ENCODE peak calls at places on chromosome 9, in ten cellular contexts. S is sigmoid colon, U is spleen, G is brain microvascular endothelial cell, K is kidney epithelial cell, B is cardiac fibroblast, Z is AG04450, M is heart left ventricle, O is MM.1S, N is lower leg skin. E is an unnamed sample.

GRCh38 chr9:74379718-74380117 is 117.4 kb upstream of the RORB start:
- DNase-seq in S (no peak), U (no peak), G (no peak), K (no peak), B (no peak), Z (no peak), M (no peak), O (peak; percentile 80), N (no peak), E (no peak)

GRCh38 chr9:12813960-12814876 is 39.4 kb downstream of the LURAP1L start:
- DNase-seq in S (peak; percentile 87), U (no peak), G (peak; percentile 99), K (peak; percentile 98), B (peak; percentile 99), Z (peak; percentile 98), M (peak; percentile 47), O (peak; percentile 71), N (peak; percentile 79), E (no peak)

GRCh38 chr9:108550111-108550510 is 305.7 kb downstream of the ACTL7B start:
- DNase-seq in S (no peak), U (no peak), G (no peak), K (no peak), B (peak; percentile 37), Z (no peak), M (no peak), O (no peak), N (no peak), E (no peak)

GRCh38 chr9:133945314-133945975 is 46.7 kb downstream of the VAV2 start:
- DNase-seq in S (peak; percentile 59), U (peak; percentile 89), G (no peak), K (no peak), B (no peak), Z (no peak), M (peak; percentile 20), O (no peak), N (no peak), E (peak; percentile 72)

GRCh38 chr9:21993893-21994525 is at the start of gene CDKN2A:
- DNase-seq in S (no peak), U (peak; percentile 93), G (no peak), K (no peak), B (peak; percentile 59), Z (no peak), M (no peak), O (no peak), N (no peak), E (peak; percentile 63)

GRCh38 chr9:89323257-89323841 is 5.0 kb downstream of the SECISBP2 start:
- DNase-seq in S (no peak), U (no peak), G (no peak), K (no peak), B (no peak), Z (no peak), M (no peak), O (no peak), N (no peak), E (no peak)

GRCh38 chr9:135588371-135588770 is 26.8 kb downstream of the PAEP start:
- DNase-seq in S (peak; percentile 59), U (peak; percentile 39), G (no peak), K (no peak), B (no peak), Z (no peak), M (no peak), O (no peak), N (no peak), E (no peak)

GRCh38 chr9:116737137-116737546 is 50.0 kb downstream of the TRIM32 start:
- DNase-seq in S (peak; percentile 74), U (peak; percentile 86), G (peak; percentile 73), K (peak; percentile 42), B (peak; percentile 78), Z (peak; percentile 47), M (peak; percentile 68), O (peak; percentile 68), N (peak; percentile 58), E (peak; percentile 23)

GRCh38 chr9:123929177-123929869 is 603 bp downstream of the DENND1A start:
- DNase-seq in S (no peak), U (no peak), G (no peak), K (no peak), B (no peak), Z (no peak), M (peak; percentile 41), O (peak; percentile 19), N (no peak), E (no peak)

GRCh38 chr9:28853487-28853886 is 1280.2 kb upstream of the C9orf72 start:
- DNase-seq in S (no peak), U (no peak), G (no peak), K (no peak), B (no peak), Z (no peak), M (no peak), O (no peak), N (no peak), E (no peak)
- TF ChIP-seq CTCF in S (no peak), U (no peak), G (no peak), K (no peak), B (no peak), Z (no peak), M (no peak), O (no peak), N (no peak), E (no peak)

DNA sequence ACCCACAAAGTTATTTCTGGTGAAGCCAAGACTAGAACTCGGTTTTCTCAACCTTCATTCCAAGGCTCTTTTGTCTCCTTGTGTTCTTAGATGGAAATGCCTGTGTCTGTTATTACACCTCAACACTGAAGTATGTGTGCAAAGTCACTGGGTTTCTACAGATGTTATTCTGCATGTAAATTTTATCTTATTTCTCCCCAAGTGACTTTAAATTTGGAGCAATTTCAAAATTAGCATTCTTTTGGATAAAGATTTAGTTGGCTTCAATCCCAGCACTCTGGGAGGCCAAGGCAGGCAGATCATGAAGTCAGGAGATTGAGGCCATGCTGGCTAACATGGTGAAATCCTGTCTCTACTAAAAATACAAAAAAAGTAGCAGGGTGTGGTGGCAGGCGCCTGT is 104.4 kb upstream of the GNA14 start:
- DNase-seq in S (no peak), U (no peak), G (peak; percentile 84), K (no peak), B (peak; percentile 96), Z (peak; percentile 83), M (no peak), O (no peak), N (no peak), E (no peak)
- TF ChIP-seq CTCF in S (no peak), U (no peak), G (no peak), K (no peak), B (peak; percentile 29), Z (peak; percentile 31), M (no peak), O (no peak), N (no peak), E (no peak)

DNA sequence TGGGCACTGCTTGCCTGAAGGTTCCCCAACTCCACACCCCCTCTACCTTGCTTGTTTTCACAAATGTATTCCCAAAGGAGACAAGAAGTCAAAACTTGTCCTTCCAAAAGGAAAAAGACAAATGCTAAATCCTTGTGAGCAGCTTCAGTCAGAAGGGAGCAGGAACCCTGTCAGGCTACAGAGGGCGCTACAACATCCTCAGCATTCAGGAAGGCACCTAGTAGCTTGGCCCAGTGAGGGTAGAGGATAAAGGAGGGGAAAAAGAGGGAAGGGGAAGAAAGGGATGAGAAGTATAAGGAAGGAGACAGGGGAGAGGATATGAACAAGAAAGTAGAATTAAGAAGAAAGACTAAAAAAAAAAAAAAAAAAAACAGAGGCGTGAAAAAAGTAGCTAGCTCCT is 97.5 kb downstream of the MLLT3 start:
- DNase-seq in S (no peak), U (no peak), G (no peak), K (no peak), B (peak; percentile 20), Z (no peak), M (no peak), O (no peak), N (no peak), E (no peak)
- TF ChIP-seq CTCF in S (no peak), U (no peak), G (peak; percentile 55), K (peak; percentile 38), B (peak; percentile 39), Z (peak; percentile 22), M (peak; percentile 19), O (peak; percentile 8), N (no peak), E (no peak)

GRCh38 chr9:98550206-98550820 is 158.4 kb downstream of the GABBR2 start:
- DNase-seq in S (peak; percentile 7), U (no peak), G (peak; percentile 42), K (no peak), B (peak; percentile 64), Z (peak; percentile 53), M (no peak), O (no peak), N (no peak), E (no peak)

GRCh38 chr9:98549401-98549800 is 159.3 kb downstream of the GABBR2 start:
- DNase-seq in S (no peak), U (no peak), G (no peak), K (no peak), B (no peak), Z (no peak), M (no peak), O (no peak), N (no peak), E (no peak)

GRCh38 chr9:98554752-98555151 is 154.0 kb downstream of the GABBR2 start:
- DNase-seq in S (no peak), U (no peak), G (no peak), K (no peak), B (no peak), Z (no peak), M (no peak), O (no peak), N (no peak), E (no peak)

GRCh38 chr9:98552306-98552705 is 156.4 kb downstream of the GABBR2 start:
- DNase-seq in S (no peak), U (no peak), G (no peak), K (no peak), B (no peak), Z (no peak), M (no peak), O (no peak), N (no peak), E (no peak)

DNA sequence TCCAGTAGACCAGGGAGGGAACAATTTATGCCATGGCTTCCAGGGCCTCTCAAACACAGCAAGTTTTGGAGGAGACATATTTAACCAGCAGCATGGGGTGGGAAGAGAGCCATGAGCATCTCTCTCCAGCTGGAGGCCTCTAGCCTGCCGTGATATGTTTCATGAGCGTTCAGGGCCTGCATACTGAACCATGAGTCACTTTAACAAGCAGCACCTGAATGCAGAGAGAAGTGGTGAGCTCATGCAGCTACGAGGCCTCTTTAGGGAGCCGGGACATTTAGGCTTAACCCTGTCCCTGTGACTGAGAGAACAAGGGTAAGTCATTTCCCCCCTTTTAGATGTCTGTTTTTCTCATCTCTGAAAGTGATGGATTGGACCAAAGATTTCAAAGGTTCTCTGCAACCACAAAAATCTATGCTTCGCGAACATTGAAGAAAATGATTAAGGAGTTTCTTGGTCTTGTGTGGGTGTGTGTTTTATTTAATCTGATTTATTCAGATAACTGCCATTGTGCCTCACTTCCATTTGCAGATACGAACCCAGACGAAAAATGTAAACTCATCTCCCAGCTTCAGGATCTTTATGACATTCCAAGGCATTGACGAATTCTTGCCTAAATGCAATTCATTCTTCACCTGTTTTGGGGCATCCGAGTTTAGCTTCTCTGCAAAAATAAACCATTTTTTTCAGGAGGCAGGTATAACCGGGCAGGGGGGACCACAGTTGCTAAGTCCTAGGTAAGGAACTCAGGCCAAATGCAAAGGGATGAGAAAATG is 157.0 kb downstream of the GABBR2 start:
- DNase-seq in S (peak; percentile 15), U (no peak), G (peak; percentile 46), K (no peak), B (peak; percentile 75), Z (peak; percentile 90), M (no peak), O (no peak), N (peak; percentile 5), E (no peak)
- TF ChIP-seq CTCF in S (no peak), U (no peak), G (no peak), K (no peak), B (no peak), Z (no peak), M (no peak), O (no peak), N (no peak), E (no peak)

GRCh38 chr9:109705515-109705914 is 74.5 kb upstream of the PALM2AKAP2 start:
- DNase-seq in S (no peak), U (no peak), G (peak; percentile 62), K (no peak), B (peak; percentile 75), Z (no peak), M (no peak), O (no peak), N (no peak), E (no peak)
- TF ChIP-seq CTCF in S (no peak), U (no peak), G (peak; percentile 20), K (no peak), B (no peak), Z (no peak), M (no peak), O (no peak), N (no peak), E (no peak)